ENCODE peak calls at places on chromosome 20, in seven cellular contexts. Y is HT1080, K is AG08395, L is cardiac septum, M is foreskin fibroblast, W is sciatic nerve, B is HuH-7.5. G is an unnamed sample.

GRCh38 chr20:55678126-55678525 is 327.2 kb downstream of the CBLN4 start:
- DNase-seq in Y (no peak), K (no peak), L (no peak), M (no peak), W (no peak), B (no peak), G (no peak)

GRCh38 chr20:8583209-8584106 is 451.4 kb downstream of the PLCB1 start:
- DNase-seq in Y (no peak), K (no peak), L (no peak), M (no peak), W (no peak), B (no peak), G (peak)

GRCh38 chr20:50969912-50970311 is 11.3 kb downstream of the MOCS3 start:
- DNase-seq in Y (no peak), K (no peak), L (no peak), M (no peak), W (no peak), B (no peak), G (no peak)

GRCh38 chr20:8721098-8721497 is 347.8 kb upstream of the PLCB4 start:
- DNase-seq in Y (peak), K (peak), L (no peak), M (peak), W (no peak), B (peak), G (peak)

GRCh38 chr20:19934792-19935491 is 82.2 kb upstream of the NAA20 start:
- DNase-seq in Y (no peak), K (peak), L (no peak), M (no peak), W (peak), B (no peak), G (peak)

GRCh38 chr20:24164360-24164759 is 175.8 kb upstream of the GGTLC1 start:
- DNase-seq in Y (peak), K (no peak), L (no peak), M (no peak), W (no peak), B (no peak), G (peak)

GRCh38 chr20:381581-382290 is 1.2 kb downstream of the TRIB3 start:
- DNase-seq in Y (peak), K (peak), L (peak), M (peak), W (peak), B (peak), G (peak)

GRCh38 chr20:53399131-53399530 is 194.5 kb downstream of the ZNF217 start:
- DNase-seq in Y (no peak), K (no peak), L (no peak), M (no peak), W (no peak), B (no peak), G (no peak)

GRCh38 chr20:25019381-25020155 is 27.0 kb upstream of the APMAP start:
- DNase-seq in Y (no peak), K (no peak), L (peak), M (no peak), W (peak), B (no peak), G (no peak)

GRCh38 chr20:39090881-39091280 is 128.7 kb downstream of the DHX35 start:
- DNase-seq in Y (no peak), K (no peak), L (no peak), M (no peak), W (no peak), B (no peak), G (no peak)

GRCh38 chr20:38152175-38153010 is 12.7 kb downstream of the TGM2 start:
- DNase-seq in Y (peak), K (no peak), L (peak), M (no peak), W (peak), B (no peak), G (peak)

GRCh38 chr20:49279677-49280462 is 2.0 kb upstream of the ZNFX1 start:
- DNase-seq in Y (no peak), K (no peak), L (no peak), M (no peak), W (no peak), B (no peak), G (no peak)

GRCh38 chr20:9407805-9408421 is 106.5 kb upstream of the LAMP5 start:
- DNase-seq in Y (peak), K (peak), L (no peak), M (peak), W (peak), B (peak), G (peak)

GRCh38 chr20:9066196-9066595 is 2.7 kb upstream of the PLCB4 start:
- DNase-seq in Y (no peak), K (peak), L (no peak), M (no peak), W (no peak), B (no peak), G (peak)

GRCh38 chr20:57400262-57400701 is 9.1 kb downstream of the RBM38 start:
- DNase-seq in Y (no peak), K (no peak), L (no peak), M (no peak), W (no peak), B (no peak), G (no peak)

GRCh38 chr20:41553142-41553879 is 64.9 kb downstream of the CHD6 start:
- DNase-seq in Y (no peak), K (no peak), L (no peak), M (no peak), W (no peak), B (no peak), G (no peak)

GRCh38 chr20:9051508-9051907 is 17.4 kb upstream of the PLCB4 start:
- DNase-seq in Y (peak), K (peak), L (no peak), M (peak), W (no peak), B (no peak), G (peak)

GRCh38 chr20:2865630-2866029 is 7.7 kb upstream of the PTPRA start:
- DNase-seq in Y (no peak), K (no peak), L (no peak), M (no peak), W (no peak), B (no peak), G (no peak)

GRCh38 chr20:22791877-22792525 is 207.6 kb upstream of the FOXA2 start:
- DNase-seq in Y (peak), K (no peak), L (no peak), M (no peak), W (no peak), B (no peak), G (no peak)

GRCh38 chr20:41213150-41213820 is 75.9 kb downstream of the PLCG1 start:
- DNase-seq in Y (peak), K (peak), L (no peak), M (peak), W (no peak), B (no peak), G (peak)

GRCh38 chr20:60658661-60659060 is 593.4 kb upstream of the CDH4 start:
- DNase-seq in Y (no peak), K (no peak), L (no peak), M (no peak), W (no peak), B (no peak), G (no peak)

GRCh38 chr20:51043811-51044210 is 20.9 kb upstream of the KCNG1 start:
- DNase-seq in Y (peak), K (no peak), L (no peak), M (peak), W (no peak), B (no peak), G (peak)

GRCh38 chr20:7859371-7859802 is 80.9 kb downstream of the HAO1 start:
- DNase-seq in Y (peak), K (peak), L (no peak), M (peak), W (no peak), B (no peak), G (peak)

GRCh38 chr20:37473249-37474000 is 47.6 kb upstream of the NNAT start:
- DNase-seq in Y (no peak), K (no peak), L (no peak), M (no peak), W (no peak), B (no peak), G (no peak)

GRCh38 chr20:60105404-60105803 is 147.2 kb downstream of the CDH26 start:
- DNase-seq in Y (no peak), K (no peak), L (no peak), M (no peak), W (no peak), B (no peak), G (no peak)

GRCh38 chr20:45857836-45858250 is 429 bp downstream of the ZSWIM3 start:
- DNase-seq in Y (no peak), K (no peak), L (no peak), M (no peak), W (no peak), B (peak), G (peak)

GRCh38 chr20:1468117-1468624 is 1.5 kb upstream of the NSFL1C start:
- DNase-seq in Y (no peak), K (no peak), L (no peak), M (no peak), W (no peak), B (no peak), G (no peak)

GRCh38 chr20:63264519-63264918 is 8.1 kb upstream of the ARFGAP1 start:
- DNase-seq in Y (no peak), K (no peak), L (no peak), M (no peak), W (no peak), B (no peak), G (no peak)

GRCh38 chr20:20051767-20052073 is 546 bp downstream of the CRNKL1 start:
- DNase-seq in Y (no peak), K (no peak), L (no peak), M (no peak), W (no peak), B (no peak), G (no peak)

GRCh38 chr20:63118786-63119450 is 97.0 kb downstream of the YTHDF1 start:
- DNase-seq in Y (no peak), K (no peak), L (no peak), M (no peak), W (no peak), B (no peak), G (no peak)

GRCh38 chr20:37347891-37348642 is 2.1 kb downstream of the SRC start:
- DNase-seq in Y (no peak), K (no peak), L (no peak), M (no peak), W (no peak), B (no peak), G (no peak)

GRCh38 chr20:38043512-38044300 is 10.2 kb downstream of the RPRD1B start:
- DNase-seq in Y (peak), K (peak), L (no peak), M (peak), W (no peak), B (no peak), G (peak)

GRCh38 chr20:47142782-47143170 is 213.7 kb downstream of the ZMYND8 start:
- DNase-seq in Y (no peak), K (no peak), L (peak), M (no peak), W (no peak), B (no peak), G (no peak)

GRCh38 chr20:5400164-5400762 is 83.5 kb upstream of the PROKR2 start:
- DNase-seq in Y (no peak), K (no peak), L (no peak), M (no peak), W (no peak), B (no peak), G (peak)

G was measured in RPMI7951.